ENCODE peak calls at places on chromosomes 12 and 14, in ten cellular contexts. One of them, this sample, is unnamed.

GRCh38 chr12:26135010-26135420 is 10.2 kb upstream of the BHLHE41 start:
- DNase-seq in fibroblast of the aortic adventitia: no peak
- DNase-seq in astrocyte of the spinal cord: peak
- DNase-seq in lung: peak
- DNase-seq in AG10803: no peak
- DNase-seq in GM23338: no peak
- DNase-seq in Peyer's patch: no peak
- DNase-seq in mucosa of descending colon: peak
- DNase-seq in cardiac muscle cell: no peak
- DNase-seq in heart right ventricle: no peak
- DNase-seq in this sample: no peak

GRCh38 chr12:52925717-52926595 is 21.1 kb upstream of the KRT8 start:
- DNase-seq in GM23338: peak
- DNase-seq in astrocyte of the spinal cord: no peak
- DNase-seq in cardiac muscle cell: no peak
- DNase-seq in mucosa of descending colon: peak
- DNase-seq in lung: peak
- DNase-seq in AG10803: no peak
- DNase-seq in heart right ventricle: no peak
- DNase-seq in Peyer's patch: peak
- DNase-seq in fibroblast of the aortic adventitia: no peak
- DNase-seq in this sample: no peak

GRCh38 chr14:53509227-53509822 is 356.2 kb upstream of the DDHD1 start:
- DNase-seq in Peyer's patch: no peak
- DNase-seq in fibroblast of the aortic adventitia: peak
- DNase-seq in heart right ventricle: peak
- DNase-seq in lung: no peak
- DNase-seq in AG10803: peak
- DNase-seq in astrocyte of the spinal cord: peak
- DNase-seq in cardiac muscle cell: peak
- DNase-seq in mucosa of descending colon: peak
- DNase-seq in GM23338: no peak
- DNase-seq in this sample: peak

GRCh38 chr14:64844272-64844671 is 35.4 kb downstream of the SPTB start:
- DNase-seq in lung: no peak
- DNase-seq in cardiac muscle cell: no peak
- DNase-seq in GM23338: no peak
- DNase-seq in Peyer's patch: no peak
- DNase-seq in astrocyte of the spinal cord: no peak
- DNase-seq in heart right ventricle: no peak
- DNase-seq in fibroblast of the aortic adventitia: no peak
- DNase-seq in AG10803: no peak
- DNase-seq in mucosa of descending colon: no peak
- DNase-seq in this sample: no peak

GRCh38 chr14:100621806-100622205 is 34.6 kb upstream of the BEGAIN start:
- DNase-seq in mucosa of descending colon: peak
- DNase-seq in AG10803: no peak
- DNase-seq in GM23338: peak
- DNase-seq in astrocyte of the spinal cord: no peak
- DNase-seq in heart right ventricle: no peak
- DNase-seq in lung: no peak
- DNase-seq in cardiac muscle cell: no peak
- DNase-seq in Peyer's patch: no peak
- DNase-seq in fibroblast of the aortic adventitia: no peak
- DNase-seq in this sample: no peak

GRCh38 chr14:38209572-38210159 is 2.0 kb downstream of the SSTR1 start:
- DNase-seq in astrocyte of the spinal cord: no peak
- DNase-seq in mucosa of descending colon: peak
- DNase-seq in fibroblast of the aortic adventitia: no peak
- DNase-seq in AG10803: peak
- DNase-seq in Peyer's patch: no peak
- DNase-seq in cardiac muscle cell: no peak
- DNase-seq in heart right ventricle: no peak
- DNase-seq in lung: no peak
- DNase-seq in GM23338: peak
- DNase-seq in this sample: peak

GRCh38 chr12:68440068-68440581 is 108.0 kb upstream of the MDM1 start:
- DNase-seq in fibroblast of the aortic adventitia: no peak
- DNase-seq in mucosa of descending colon: no peak
- DNase-seq in AG10803: peak
- DNase-seq in lung: no peak
- DNase-seq in GM23338: no peak
- DNase-seq in cardiac muscle cell: no peak
- DNase-seq in astrocyte of the spinal cord: peak
- DNase-seq in heart right ventricle: no peak
- DNase-seq in Peyer's patch: no peak
- DNase-seq in this sample: no peak

GRCh38 chr14:35402323-35403084 is 2.0 kb downstream of the NFKBIA start:
- DNase-seq in mucosa of descending colon: peak
- DNase-seq in GM23338: no peak
- DNase-seq in AG10803: no peak
- DNase-seq in astrocyte of the spinal cord: no peak
- DNase-seq in fibroblast of the aortic adventitia: peak
- DNase-seq in heart right ventricle: no peak
- DNase-seq in lung: no peak
- DNase-seq in cardiac muscle cell: no peak
- DNase-seq in Peyer's patch: peak
- DNase-seq in this sample: no peak

GRCh38 chr12:39443704-39444234 is 849 bp upstream of the KIF21A start:
- DNase-seq in fibroblast of the aortic adventitia: no peak
- DNase-seq in cardiac muscle cell: no peak
- DNase-seq in GM23338: no peak
- DNase-seq in mucosa of descending colon: no peak
- DNase-seq in heart right ventricle: no peak
- DNase-seq in astrocyte of the spinal cord: no peak
- DNase-seq in Peyer's patch: no peak
- DNase-seq in AG10803: peak
- DNase-seq in lung: no peak
- DNase-seq in this sample: no peak

GRCh38 chr14:76115010-76115422 is 36.7 kb upstream of the GPATCH2L start:
- DNase-seq in lung: no peak
- DNase-seq in cardiac muscle cell: no peak
- DNase-seq in fibroblast of the aortic adventitia: no peak
- DNase-seq in GM23338: peak
- DNase-seq in AG10803: no peak
- DNase-seq in heart right ventricle: no peak
- DNase-seq in astrocyte of the spinal cord: no peak
- DNase-seq in Peyer's patch: no peak
- DNase-seq in mucosa of descending colon: no peak
- DNase-seq in this sample: no peak

GRCh38 chr14:106665814-106666213 is 1139.4 kb downstream of the TMEM121 start:
- DNase-seq in Peyer's patch: no peak
- DNase-seq in heart right ventricle: no peak
- DNase-seq in GM23338: no peak
- DNase-seq in cardiac muscle cell: no peak
- DNase-seq in astrocyte of the spinal cord: no peak
- DNase-seq in mucosa of descending colon: no peak
- DNase-seq in fibroblast of the aortic adventitia: no peak
- DNase-seq in AG10803: no peak
- DNase-seq in lung: no peak
- DNase-seq in this sample: no peak
- TF ChIP-seq CTCF in Peyer's patch: no peak
- TF ChIP-seq CTCF in heart right ventricle: no peak
- TF ChIP-seq CTCF in GM23338: no peak
- TF ChIP-seq CTCF in cardiac muscle cell: no peak
- TF ChIP-seq CTCF in astrocyte of the spinal cord: no peak
- TF ChIP-seq CTCF in mucosa of descending colon: no peak
- TF ChIP-seq CTCF in fibroblast of the aortic adventitia: no peak
- TF ChIP-seq CTCF in AG10803: no peak
- TF ChIP-seq CTCF in lung: no peak
- TF ChIP-seq CTCF in this sample: no peak

GRCh38 chr14:61662001-61662400 is 33.3 kb upstream of the HIF1A start:
- DNase-seq in cardiac muscle cell: no peak
- DNase-seq in mucosa of descending colon: no peak
- DNase-seq in Peyer's patch: no peak
- DNase-seq in AG10803: no peak
- DNase-seq in heart right ventricle: no peak
- DNase-seq in lung: no peak
- DNase-seq in GM23338: no peak
- DNase-seq in fibroblast of the aortic adventitia: peak
- DNase-seq in astrocyte of the spinal cord: peak
- DNase-seq in this sample: no peak

GRCh38 chr14:61662437-61663311 is 32.6 kb upstream of the HIF1A start:
- DNase-seq in astrocyte of the spinal cord: peak
- DNase-seq in AG10803: peak
- DNase-seq in heart right ventricle: no peak
- DNase-seq in Peyer's patch: no peak
- DNase-seq in lung: peak
- DNase-seq in GM23338: peak
- DNase-seq in cardiac muscle cell: peak
- DNase-seq in mucosa of descending colon: peak
- DNase-seq in fibroblast of the aortic adventitia: peak
- DNase-seq in this sample: no peak

GRCh38 chr14:61663312-61663974 is 31.9 kb upstream of the HIF1A start:
- DNase-seq in cardiac muscle cell: no peak
- DNase-seq in heart right ventricle: no peak
- DNase-seq in AG10803: no peak
- DNase-seq in fibroblast of the aortic adventitia: no peak
- DNase-seq in Peyer's patch: no peak
- DNase-seq in GM23338: no peak
- DNase-seq in lung: no peak
- DNase-seq in mucosa of descending colon: no peak
- DNase-seq in astrocyte of the spinal cord: no peak
- DNase-seq in this sample: no peak

GRCh38 chr14:61659582-61659981 is 35.7 kb upstream of the HIF1A start:
- DNase-seq in AG10803: peak
- DNase-seq in fibroblast of the aortic adventitia: peak
- DNase-seq in heart right ventricle: no peak
- DNase-seq in Peyer's patch: no peak
- DNase-seq in astrocyte of the spinal cord: no peak
- DNase-seq in GM23338: no peak
- DNase-seq in cardiac muscle cell: no peak
- DNase-seq in mucosa of descending colon: no peak
- DNase-seq in lung: no peak
- DNase-seq in this sample: no peak

GRCh38 chr14:61661471-61661988 is 33.8 kb upstream of the HIF1A start:
- DNase-seq in cardiac muscle cell: no peak
- DNase-seq in fibroblast of the aortic adventitia: peak
- DNase-seq in mucosa of descending colon: no peak
- DNase-seq in heart right ventricle: no peak
- DNase-seq in astrocyte of the spinal cord: peak
- DNase-seq in Peyer's patch: no peak
- DNase-seq in AG10803: peak
- DNase-seq in lung: no peak
- DNase-seq in GM23338: no peak
- DNase-seq in this sample: no peak
- H3K4me3 ChIP-seq in cardiac muscle cell: no peak
- H3K4me3 ChIP-seq in fibroblast of the aortic adventitia: no peak
- H3K4me3 ChIP-seq in mucosa of descending colon: no peak
- H3K4me3 ChIP-seq in heart right ventricle: no peak
- H3K4me3 ChIP-seq in astrocyte of the spinal cord: no peak
- H3K4me3 ChIP-seq in Peyer's patch: no peak
- H3K4me3 ChIP-seq in AG10803: no peak
- H3K4me3 ChIP-seq in lung: no peak
- H3K4me3 ChIP-seq in GM23338: no peak
- H3K4me3 ChIP-seq in this sample: no peak

GRCh38 chr12:3005736-3006135 is 46.5 kb downstream of the TEAD4 start:
- DNase-seq in GM23338: no peak
- DNase-seq in cardiac muscle cell: no peak
- DNase-seq in lung: no peak
- DNase-seq in Peyer's patch: no peak
- DNase-seq in heart right ventricle: no peak
- DNase-seq in mucosa of descending colon: no peak
- DNase-seq in astrocyte of the spinal cord: peak
- DNase-seq in AG10803: no peak
- DNase-seq in fibroblast of the aortic adventitia: no peak
- DNase-seq in this sample: no peak
- TF ChIP-seq CTCF in GM23338: no peak
- TF ChIP-seq CTCF in cardiac muscle cell: no peak
- TF ChIP-seq CTCF in lung: no peak
- TF ChIP-seq CTCF in Peyer's patch: no peak
- TF ChIP-seq CTCF in heart right ventricle: no peak
- TF ChIP-seq CTCF in mucosa of descending colon: no peak
- TF ChIP-seq CTCF in astrocyte of the spinal cord: no peak
- TF ChIP-seq CTCF in AG10803: no peak
- TF ChIP-seq CTCF in fibroblast of the aortic adventitia: no peak
- TF ChIP-seq CTCF in this sample: no peak

GRCh38 chr14:101874001-101874400 is 90.4 kb upstream of the DYNC1H1 start:
- DNase-seq in astrocyte of the spinal cord: no peak
- DNase-seq in heart right ventricle: no peak
- DNase-seq in Peyer's patch: no peak
- DNase-seq in cardiac muscle cell: no peak
- DNase-seq in AG10803: no peak
- DNase-seq in lung: no peak
- DNase-seq in mucosa of descending colon: no peak
- DNase-seq in fibroblast of the aortic adventitia: no peak
- DNase-seq in GM23338: no peak
- DNase-seq in this sample: no peak

GRCh38 chr14:101875726-101876268 is 88.6 kb upstream of the DYNC1H1 start:
- DNase-seq in AG10803: no peak
- DNase-seq in cardiac muscle cell: no peak
- DNase-seq in mucosa of descending colon: no peak
- DNase-seq in astrocyte of the spinal cord: peak
- DNase-seq in lung: no peak
- DNase-seq in GM23338: no peak
- DNase-seq in Peyer's patch: no peak
- DNase-seq in heart right ventricle: no peak
- DNase-seq in fibroblast of the aortic adventitia: no peak
- DNase-seq in this sample: no peak

GRCh38 chr14:101876539-101876938 is 87.8 kb upstream of the DYNC1H1 start:
- DNase-seq in GM23338: no peak
- DNase-seq in lung: peak
- DNase-seq in mucosa of descending colon: peak
- DNase-seq in fibroblast of the aortic adventitia: peak
- DNase-seq in astrocyte of the spinal cord: no peak
- DNase-seq in heart right ventricle: peak
- DNase-seq in Peyer's patch: no peak
- DNase-seq in cardiac muscle cell: peak
- DNase-seq in AG10803: peak
- DNase-seq in this sample: peak

GRCh38 chr14:101873401-101873800 is 91.0 kb upstream of the DYNC1H1 start:
- DNase-seq in mucosa of descending colon: no peak
- DNase-seq in fibroblast of the aortic adventitia: no peak
- DNase-seq in AG10803: no peak
- DNase-seq in lung: no peak
- DNase-seq in heart right ventricle: no peak
- DNase-seq in GM23338: no peak
- DNase-seq in cardiac muscle cell: no peak
- DNase-seq in astrocyte of the spinal cord: no peak
- DNase-seq in Peyer's patch: no peak
- DNase-seq in this sample: no peak

DNA sequence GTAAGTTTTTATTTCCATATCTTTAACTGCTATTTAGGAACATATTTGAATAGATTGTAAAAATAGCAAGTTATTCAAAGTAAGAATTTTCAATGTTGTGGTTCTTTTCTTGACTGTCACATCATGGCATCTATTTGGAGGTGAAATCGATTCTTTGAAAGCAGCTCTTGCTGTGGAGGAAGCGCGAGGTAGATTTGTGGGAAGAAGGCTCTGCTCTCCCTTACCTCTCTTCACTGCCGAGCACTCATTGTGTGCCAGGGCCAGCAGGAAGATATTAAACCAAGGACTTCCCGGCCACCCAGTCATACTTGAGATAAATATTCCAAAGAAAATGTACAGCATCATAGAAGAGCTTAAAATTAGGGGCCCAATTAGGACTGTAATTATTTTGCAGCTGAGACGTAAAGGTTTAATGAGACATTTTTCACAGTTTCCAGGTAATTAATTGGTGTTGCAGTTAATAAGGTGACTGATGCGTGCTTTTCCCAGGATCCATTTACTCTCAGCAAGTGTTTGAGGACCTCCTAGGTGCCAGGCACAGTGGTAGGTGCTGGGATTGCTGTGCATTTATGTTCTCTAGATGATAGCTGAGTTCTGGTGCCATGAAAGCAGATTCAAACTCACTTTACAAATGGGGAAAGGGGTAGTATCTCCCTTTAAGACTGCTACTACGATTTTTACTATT is 89.2 kb upstream of the DYNC1H1 start:
- DNase-seq in cardiac muscle cell: no peak
- DNase-seq in AG10803: no peak
- DNase-seq in heart right ventricle: no peak
- DNase-seq in fibroblast of the aortic adventitia: no peak
- DNase-seq in mucosa of descending colon: no peak
- DNase-seq in Peyer's patch: no peak
- DNase-seq in lung: no peak
- DNase-seq in GM23338: no peak
- DNase-seq in astrocyte of the spinal cord: no peak
- DNase-seq in this sample: no peak
- H3K4me3 ChIP-seq in cardiac muscle cell: no peak
- H3K4me3 ChIP-seq in AG10803: no peak
- H3K4me3 ChIP-seq in heart right ventricle: no peak
- H3K4me3 ChIP-seq in fibroblast of the aortic adventitia: no peak
- H3K4me3 ChIP-seq in mucosa of descending colon: no peak
- H3K4me3 ChIP-seq in Peyer's patch: no peak
- H3K4me3 ChIP-seq in lung: no peak
- H3K4me3 ChIP-seq in GM23338: no peak
- H3K4me3 ChIP-seq in astrocyte of the spinal cord: no peak
- H3K4me3 ChIP-seq in this sample: no peak